ENCODE peak calls at places on chromosomes 1 and 21, in nine cellular contexts. Q is PC-3, Y is left ventricle myocardium inferior, P is psoas muscle, L is AG04450, I is A549, B is lower lobe of right lung, S is heart right ventricle, F is neural progenitor cell. K is an unnamed sample.

GRCh38 chr1:206705187-206705586 is 20.5 kb downstream of the MAPKAPK2 start:
- DNase-seq in B (no peak), P (peak; percentile 71), L (peak; percentile 60), I (no peak), Y (no peak), Q (no peak), S (no peak), F (peak; percentile 81), K (peak; percentile 52)

GRCh38 chr1:186102559-186103148 is 272.4 kb downstream of the TPR start:
- DNase-seq in P (no peak), Q (peak; percentile 44), L (peak; percentile 44), F (no peak), Y (no peak), B (no peak), I (no peak), S (no peak), K (peak; percentile 91)

GRCh38 chr1:169692766-169693460 is 18.5 kb downstream of the SELL start:
- DNase-seq in L (no peak), F (no peak), P (no peak), Q (no peak), I (no peak), Y (no peak), B (no peak), S (no peak), K (no peak)

GRCh38 chr1:58584082-58584895 is 7.2 kb upstream of the TACSTD2 start:
- DNase-seq in B (peak; percentile 73), L (peak; percentile 87), F (no peak), I (peak; percentile 29), Y (no peak), Q (peak; percentile 94), P (peak; percentile 72), S (peak; percentile 20), K (peak; percentile 97)

GRCh38 chr1:94550800-94551241 is 9.3 kb upstream of the F3 start:
- DNase-seq in F (no peak), Q (no peak), I (no peak), Y (no peak), L (no peak), P (no peak), S (no peak), B (no peak), K (no peak)

GRCh38 chr1:201640624-201641023 is 101.7 kb downstream of the NAV1 start:
- DNase-seq in I (no peak), B (no peak), Y (peak; percentile 72), Q (no peak), L (peak; percentile 87), S (peak; percentile 51), F (no peak), P (peak; percentile 65), K (no peak)

GRCh38 chr21:44765231-44766013 is 36.2 kb downstream of the UBE2G2 start:
- DNase-seq in P (no peak), I (no peak), S (no peak), Q (peak; percentile 88), L (no peak), Y (no peak), B (no peak), F (no peak), K (peak; percentile 47)

GRCh38 chr1:91761303-91761721 is 124.6 kb downstream of the TGFBR3 start:
- DNase-seq in S (no peak), L (no peak), B (no peak), F (peak; percentile 79), P (peak; percentile 57), Y (no peak), Q (no peak), I (no peak), K (no peak)

GRCh38 chr21:44982558-44983244 is 42.9 kb downstream of the SLX9 start:
- DNase-seq in Y (peak; percentile 46), Q (peak; percentile 11), B (peak; percentile 71), S (peak; percentile 56), F (no peak), I (no peak), L (no peak), P (peak; percentile 16), K (no peak)

GRCh38 chr1:163069142-163069541 is at the start of gene RGS4:
- DNase-seq in I (no peak), F (peak; percentile 93), Y (peak; percentile 51), P (peak; percentile 16), S (peak; percentile 34), B (no peak), L (peak; percentile 93), Q (peak; percentile 88), K (peak; percentile 85)

GRCh38 chr1:27402349-27402754 is 9.9 kb downstream of the GPR3 start:
- DNase-seq in Y (peak; percentile 74), S (peak; percentile 73), Q (peak; percentile 53), L (no peak), P (peak; percentile 75), B (peak; percentile 86), I (no peak), F (peak; percentile 59), K (peak; percentile 77)

GRCh38 chr1:110594466-110595076 is 11.6 kb downstream of the KCNA2 start:
- DNase-seq in Q (no peak), B (no peak), F (no peak), P (no peak), S (no peak), L (no peak), Y (no peak), I (no peak), K (no peak)

GRCh38 chr1:100874433-100874832 is 20.2 kb downstream of the EXTL2 start:
- DNase-seq in P (no peak), L (no peak), I (no peak), B (no peak), Q (no peak), Y (no peak), F (no peak), S (no peak), K (no peak)

GRCh38 chr1:166086113-166086908 is 80.5 kb downstream of the FAM78B start:
- DNase-seq in Q (no peak), P (no peak), L (no peak), S (no peak), F (no peak), Y (no peak), B (no peak), I (no peak), K (no peak)

GRCh38 chr1:245444181-245444580 is 289.4 kb downstream of the KIF26B start:
- DNase-seq in Q (no peak), F (no peak), P (no peak), B (no peak), L (no peak), Y (no peak), S (no peak), I (no peak), K (no peak)

GRCh38 chr1:37509181-37509580 is 5.4 kb downstream of the MEAF6 start:
- DNase-seq in Y (no peak), F (peak; percentile 14), B (no peak), Q (peak; percentile 54), S (no peak), L (no peak), I (no peak), P (no peak), K (no peak)

GRCh38 chr21:23977971-23978370 is 1629.3 kb downstream of the MRPL39 start:
- DNase-seq in I (no peak), Y (no peak), S (no peak), P (no peak), L (no peak), B (no peak), Q (no peak), F (no peak), K (no peak)

GRCh38 chr21:44442266-44443125 is 12.8 kb upstream of the LRRC3 start:
- DNase-seq in Y (no peak), B (peak; percentile 27), S (peak; percentile 8), P (peak; percentile 7), F (no peak), Q (no peak), I (no peak), L (no peak), K (no peak)

GRCh38 chr1:218366322-218367052 is 21.4 kb downstream of the TGFB2 start:
- DNase-seq in P (no peak), Q (no peak), B (no peak), S (no peak), F (no peak), I (peak; percentile 83), L (no peak), Y (no peak), K (no peak)

GRCh38 chr1:1058088-1058905 is 15.8 kb downstream of the RNF223 start:
- DNase-seq in B (no peak), S (no peak), Y (no peak), L (no peak), F (peak; percentile 63), Q (peak; percentile 48), P (no peak), I (no peak), K (no peak)
- H3K4me3 ChIP-seq in B (no peak overlapping the region), S (peak overlapping the region; percentile 61), Y (peak overlapping the region; percentile 72), L (peak overlapping the region; percentile 62), F (peak overlapping the region; percentile 58), Q (peak overlapping the region; percentile 85), P (peak overlapping the region; percentile 72), I (peak overlapping the region; percentile 74), K (no peak overlapping the region)

DNA sequence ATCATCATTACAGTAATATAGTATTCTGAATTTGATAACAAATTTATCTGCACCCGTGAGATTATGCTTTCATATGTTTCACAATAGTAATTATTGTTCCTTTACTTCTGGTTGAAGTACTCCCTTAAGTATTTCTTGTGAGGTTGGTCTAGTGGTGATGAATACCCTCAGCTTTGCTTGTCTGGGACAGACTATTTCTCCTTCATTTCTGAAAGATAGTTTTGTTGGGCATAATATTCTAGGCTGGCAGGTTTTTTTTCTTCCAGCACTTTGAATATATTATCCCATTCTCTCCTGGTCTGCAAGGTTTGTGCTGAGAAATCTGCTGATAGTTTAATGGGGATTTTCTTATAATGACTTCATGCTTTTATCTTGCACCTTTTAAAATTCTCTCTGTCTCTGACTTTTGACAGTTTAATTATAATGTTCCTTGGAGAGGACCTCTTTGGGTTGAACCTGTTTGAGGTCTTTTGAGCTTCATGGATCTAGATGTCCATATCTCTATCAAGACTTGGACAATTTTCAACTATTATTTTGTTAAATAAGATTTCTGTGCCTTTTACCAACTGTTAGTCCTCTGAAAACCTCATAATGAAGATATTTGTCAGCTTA is 371.5 kb upstream of the VAMP3 start:
- DNase-seq in Y (no peak), S (no peak), I (no peak), F (no peak), P (no peak), B (no peak), Q (no peak), L (no peak), K (no peak)
- TF ChIP-seq CTCF in Y (no peak), S (no peak), I (no peak), F (no peak), P (no peak), B (no peak), Q (no peak), L (no peak), K (no peak)

GRCh38 chr1:205516362-205516761 is 11.9 kb downstream of the CDK18 start:
- DNase-seq in F (no peak), S (no peak), Q (no peak), Y (no peak), B (no peak), P (no peak), L (no peak), I (no peak), K (no peak)
- H3K27ac ChIP-seq in F (no peak overlapping the region), S (peak overlapping the region; percentile 91), Q (no peak overlapping the region), Y (peak overlapping the region; percentile 94), B (peak overlapping the region; percentile 47), P (peak overlapping the region; percentile 55), L (no peak overlapping the region), I (no peak overlapping the region), K (no peak overlapping the region)

DNA sequence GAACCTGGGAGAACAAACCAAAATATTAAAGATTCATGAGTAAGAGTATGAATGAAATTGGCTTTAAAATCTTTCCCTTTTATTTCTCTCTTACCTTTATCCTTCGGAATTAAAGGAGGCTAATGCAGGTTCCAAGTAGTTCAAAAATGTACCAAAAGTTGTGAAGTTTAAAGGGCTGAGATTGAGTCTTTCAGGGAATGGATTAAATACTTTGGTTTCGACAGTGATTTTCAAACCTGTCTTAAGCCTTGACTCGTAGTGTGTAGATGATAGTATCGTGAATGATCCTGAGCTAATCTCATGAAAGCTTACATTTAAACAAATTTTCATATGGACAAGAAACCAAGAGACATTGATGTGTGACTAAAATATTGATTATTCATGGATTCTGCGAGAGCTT is 66.9 kb downstream of the DYRK1A start:
- DNase-seq in L (no peak), B (no peak), I (no peak), Q (no peak), P (no peak), S (no peak), Y (no peak), F (no peak), K (no peak)
- H3K4me3 ChIP-seq in L (no peak overlapping the region), B (no peak overlapping the region), I (no peak overlapping the region), Q (no peak overlapping the region), P (no peak overlapping the region), S (no peak overlapping the region), Y (no peak overlapping the region), F (no peak overlapping the region), K (no peak overlapping the region)

K was measured in cardiac muscle cell.